ENCODE peak calls at places on chromosomes 2 and 18, in four cellular contexts. One of them, this sample, is unnamed.

GRCh38 chr2:108632332-108632712 is 87.0 kb upstream of the RANBP2 start:
- DNase-seq in left ventricle myocardium inferior: no peak
- DNase-seq in body of pancreas: no peak
- DNase-seq in CD4-positive, alpha-beta memory T cell: no peak
- DNase-seq in this sample: no peak

GRCh38 chr18:3596324-3597158 is 146.6 kb downstream of the TGIF1 start:
- DNase-seq in CD4-positive, alpha-beta memory T cell: peak; percentile 24
- DNase-seq in left ventricle myocardium inferior: peak; percentile 42
- DNase-seq in body of pancreas: peak; percentile 61
- DNase-seq in this sample: peak; percentile 54

GRCh38 chr2:24918326-24919099 is 1.5 kb downstream of the ADCY3 start:
- DNase-seq in CD4-positive, alpha-beta memory T cell: no peak
- DNase-seq in body of pancreas: no peak
- DNase-seq in left ventricle myocardium inferior: no peak
- DNase-seq in this sample: no peak

GRCh38 chr2:120066708-120067547 is 54.1 kb downstream of the EPB41L5 start:
- DNase-seq in body of pancreas: peak; percentile 69
- DNase-seq in CD4-positive, alpha-beta memory T cell: no peak
- DNase-seq in left ventricle myocardium inferior: no peak
- DNase-seq in this sample: no peak

GRCh38 chr2:239548491-239548890 is 147.7 kb upstream of the HDAC4 start:
- DNase-seq in body of pancreas: no peak
- DNase-seq in left ventricle myocardium inferior: no peak
- DNase-seq in CD4-positive, alpha-beta memory T cell: peak; percentile 20
- DNase-seq in this sample: no peak

GRCh38 chr18:79629249-79629558 is 50.4 kb upstream of the CTDP1 start:
- DNase-seq in left ventricle myocardium inferior: no peak
- DNase-seq in CD4-positive, alpha-beta memory T cell: no peak
- DNase-seq in body of pancreas: no peak
- DNase-seq in this sample: no peak

GRCh38 chr2:169683054-169683424 is 11.2 kb downstream of the CFAP210 start:
- DNase-seq in left ventricle myocardium inferior: no peak
- DNase-seq in CD4-positive, alpha-beta memory T cell: no peak
- DNase-seq in body of pancreas: no peak
- DNase-seq in this sample: no peak

GRCh38 chr18:59744271-59744721 is 47.1 kb upstream of the CCBE1 start:
- DNase-seq in CD4-positive, alpha-beta memory T cell: no peak
- DNase-seq in left ventricle myocardium inferior: no peak
- DNase-seq in body of pancreas: no peak
- DNase-seq in this sample: no peak

GRCh38 chr2:190205643-190206042 is 114.0 kb downstream of the HIBCH start:
- DNase-seq in left ventricle myocardium inferior: no peak
- DNase-seq in CD4-positive, alpha-beta memory T cell: no peak
- DNase-seq in body of pancreas: no peak
- DNase-seq in this sample: no peak

GRCh38 chr2:70328921-70329561 is 27.2 kb upstream of the FAM136A start:
- DNase-seq in left ventricle myocardium inferior: no peak
- DNase-seq in body of pancreas: peak; percentile 75
- DNase-seq in CD4-positive, alpha-beta memory T cell: no peak
- DNase-seq in this sample: peak; percentile 84

GRCh38 chr2:239381709-239382134 is 19.1 kb downstream of the HDAC4 start:
- DNase-seq in body of pancreas: no peak
- DNase-seq in CD4-positive, alpha-beta memory T cell: no peak
- DNase-seq in left ventricle myocardium inferior: no peak
- DNase-seq in this sample: no peak

GRCh38 chr2:147223119-147223518 is 621.7 kb upstream of the ACVR2A start:
- DNase-seq in body of pancreas: no peak
- DNase-seq in CD4-positive, alpha-beta memory T cell: no peak
- DNase-seq in left ventricle myocardium inferior: no peak
- DNase-seq in this sample: no peak

GRCh38 chr2:40251146-40251545 is 200.7 kb downstream of the SLC8A1 start:
- DNase-seq in left ventricle myocardium inferior: no peak
- DNase-seq in CD4-positive, alpha-beta memory T cell: no peak
- DNase-seq in body of pancreas: peak; percentile 61
- DNase-seq in this sample: no peak

GRCh38 chr2:86382108-86382507 is 44.7 kb upstream of the REEP1 start:
- DNase-seq in body of pancreas: no peak
- DNase-seq in CD4-positive, alpha-beta memory T cell: no peak
- DNase-seq in left ventricle myocardium inferior: no peak
- DNase-seq in this sample: no peak

DNA sequence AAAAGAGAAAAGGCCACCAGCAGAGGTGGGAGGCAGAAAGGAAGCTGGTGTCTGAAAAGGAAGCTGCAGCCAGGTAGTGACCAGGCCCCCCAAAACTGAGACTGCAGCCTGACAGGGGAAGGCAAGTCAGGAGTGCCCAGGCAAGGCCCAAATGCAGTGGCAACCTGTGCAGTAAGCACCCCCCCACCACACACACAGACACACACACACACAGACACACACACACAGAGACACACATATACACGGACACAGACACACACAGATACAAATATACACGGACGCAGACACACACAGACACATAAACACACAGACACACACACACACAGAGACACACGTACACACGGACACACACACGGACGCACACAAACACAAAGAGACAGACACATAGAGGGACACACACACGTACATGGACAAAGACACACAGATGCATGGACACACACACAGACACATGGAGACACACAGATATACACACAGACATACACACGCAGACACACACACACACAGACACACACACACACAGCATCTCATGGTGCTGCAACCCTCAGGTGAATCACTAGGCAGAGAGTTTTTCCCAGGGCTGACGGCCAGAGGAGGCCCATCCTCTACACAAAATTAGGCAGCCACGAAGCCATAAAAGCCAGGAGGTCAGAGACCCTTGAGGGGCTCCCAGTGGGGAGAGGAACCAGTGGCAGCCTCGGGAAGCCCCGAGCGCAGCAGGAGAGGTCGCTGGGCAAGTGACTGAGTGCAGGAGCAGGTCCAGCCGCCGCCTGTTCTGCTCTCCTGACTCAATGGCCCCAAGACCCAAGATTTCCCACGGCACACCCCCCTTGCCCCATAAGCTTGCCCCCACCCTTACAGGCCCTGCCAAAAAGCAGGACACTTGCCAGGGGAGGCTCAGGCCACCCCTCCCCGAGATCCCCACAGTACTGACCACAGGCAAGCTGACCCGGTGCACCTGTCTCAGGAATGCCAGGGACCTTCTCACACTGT is 6.3 kb downstream of the SDC1 start:
- DNase-seq in left ventricle myocardium inferior: no peak
- DNase-seq in CD4-positive, alpha-beta memory T cell: no peak
- DNase-seq in body of pancreas: no peak
- DNase-seq in this sample: no peak
- H3K4me1 ChIP-seq in left ventricle myocardium inferior: peaks cover 7% of the 10 kb centered on the region
- H3K4me1 ChIP-seq in CD4-positive, alpha-beta memory T cell: peaks cover 5% of the 10 kb centered on the region
- H3K4me1 ChIP-seq in body of pancreas: peaks cover 24% of the 10 kb centered on the region
- H3K4me1 ChIP-seq in this sample: peaks cover 33% of the 10 kb centered on the region

DNA sequence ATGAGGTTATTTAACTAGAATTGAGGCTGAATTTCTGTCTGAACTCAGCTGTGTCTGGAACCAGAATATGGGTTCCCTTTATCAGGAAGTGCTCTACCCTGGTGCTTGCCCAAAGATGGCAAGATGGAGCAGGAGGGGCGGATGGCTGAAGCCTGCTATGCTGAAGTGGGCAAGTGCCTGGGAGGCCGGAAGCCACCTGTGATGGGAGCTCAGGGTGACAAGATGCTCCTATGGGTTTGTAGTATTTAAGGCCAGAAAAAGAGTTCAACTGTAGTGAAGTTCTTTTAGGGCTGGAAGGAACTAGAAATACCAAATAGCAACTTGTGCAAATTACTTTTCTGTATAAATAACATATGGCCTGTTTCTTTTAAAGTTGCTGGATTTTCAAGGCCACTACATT is 808.9 kb upstream of the RAB6C start:
- DNase-seq in left ventricle myocardium inferior: no peak
- DNase-seq in body of pancreas: no peak
- DNase-seq in CD4-positive, alpha-beta memory T cell: no peak
- DNase-seq in this sample: no peak
- H3K4me3 ChIP-seq in left ventricle myocardium inferior: no peak overlapping the region
- H3K4me3 ChIP-seq in body of pancreas: no peak overlapping the region
- H3K4me3 ChIP-seq in CD4-positive, alpha-beta memory T cell: no peak overlapping the region
- H3K4me3 ChIP-seq in this sample: no peak overlapping the region

GRCh38 chr2:136131961-136132839 is 14.3 kb upstream of the CXCR4 start:
- DNase-seq in body of pancreas: peak; percentile 65
- DNase-seq in left ventricle myocardium inferior: no peak
- DNase-seq in CD4-positive, alpha-beta memory T cell: peak; percentile 93
- DNase-seq in this sample: no peak
- H3K27ac ChIP-seq in body of pancreas: peak overlapping the region; percentile 55
- H3K27ac ChIP-seq in left ventricle myocardium inferior: no peak overlapping the region
- H3K27ac ChIP-seq in CD4-positive, alpha-beta memory T cell: peak overlapping the region; percentile 95
- H3K27ac ChIP-seq in this sample: no peak overlapping the region

DNA sequence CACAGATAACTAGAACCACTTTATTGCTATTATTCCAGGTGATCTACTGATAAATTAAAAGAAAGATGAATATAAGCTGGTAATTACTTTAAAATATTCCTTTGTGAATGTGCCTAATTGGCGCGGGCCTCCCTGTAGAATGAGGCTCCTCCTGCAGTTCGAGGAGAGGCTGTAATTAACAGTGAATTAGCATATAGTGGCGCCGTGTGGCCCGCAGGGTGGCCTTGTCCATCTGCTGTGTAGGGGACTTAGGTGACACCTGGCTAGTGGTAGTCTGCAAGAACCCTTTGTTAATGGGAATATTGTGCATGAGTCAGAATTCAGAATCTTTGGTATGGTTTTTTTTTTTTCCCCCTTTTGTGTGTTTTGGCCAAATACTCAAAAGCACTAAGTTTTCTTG is 119.8 kb downstream of the AGAP1 start:
- DNase-seq in body of pancreas: no peak
- DNase-seq in CD4-positive, alpha-beta memory T cell: no peak
- DNase-seq in left ventricle myocardium inferior: no peak
- DNase-seq in this sample: no peak
- H3K4me1 ChIP-seq in body of pancreas: peaks cover 32% of the 10 kb centered on the region
- H3K4me1 ChIP-seq in CD4-positive, alpha-beta memory T cell: no peaks in the 10 kb centered on the region
- H3K4me1 ChIP-seq in left ventricle myocardium inferior: peaks cover 50% of the 10 kb centered on the region
- H3K4me1 ChIP-seq in this sample: no peaks in the 10 kb centered on the region

GRCh38 chr2:170711774-170712652 is 3.1 kb upstream of the SP5 start:
- DNase-seq in left ventricle myocardium inferior: no peak
- DNase-seq in body of pancreas: peak; percentile 29
- DNase-seq in CD4-positive, alpha-beta memory T cell: no peak
- DNase-seq in this sample: peak; percentile 14
- H3K4me3 ChIP-seq in left ventricle myocardium inferior: peak overlapping the region; percentile 14
- H3K4me3 ChIP-seq in body of pancreas: no peak overlapping the region
- H3K4me3 ChIP-seq in CD4-positive, alpha-beta memory T cell: no peak overlapping the region
- H3K4me3 ChIP-seq in this sample: no peak overlapping the region